ENCODE peak calls at places on chromosomes 13 and 19, in nine cellular contexts. W is heart right ventricle, Y is uterus, F is GM23338, G is cardiac muscle cell, X is ovary, L is right lobe of liver, I is H9, U is left ventricle myocardium inferior. R is an unnamed sample.

GRCh38 chr19:1774999-1775772 is 21.9 kb downstream of the ONECUT3 start:
- DNase-seq in L (no peak), G (no peak), F (peak), W (no peak), U (no peak), I (peak), X (no peak), Y (no peak), R (no peak)

GRCh38 chr19:48918801-48919247 is 14.7 kb upstream of the DHDH start:
- DNase-seq in Y (no peak), X (no peak), U (no peak), I (peak), F (peak), W (no peak), G (peak), L (no peak), R (no peak)

GRCh38 chr19:2047449-2048103 is 3.5 kb downstream of the MKNK2 start:
- DNase-seq in X (peak), F (no peak), I (peak), W (peak), Y (no peak), L (peak), U (no peak), G (no peak), R (no peak)

GRCh38 chr13:65926750-65927171 is 1303.4 kb downstream of the PCDH9 start:
- DNase-seq in F (peak), Y (no peak), G (peak), W (peak), U (peak), I (peak), X (no peak), L (no peak), R (no peak)

GRCh38 chr19:18090545-18091216 is 3.9 kb upstream of the IL12RB1 start:
- DNase-seq in X (no peak), I (no peak), Y (no peak), L (no peak), F (no peak), U (no peak), G (no peak), W (no peak), R (no peak)

GRCh38 chr13:87459419-87459818 is 211.8 kb upstream of the SLITRK5 start:
- DNase-seq in F (no peak), I (no peak), W (no peak), X (no peak), Y (no peak), G (no peak), L (no peak), U (no peak), R (no peak)

GRCh38 chr19:5138606-5139594 is 170.0 kb downstream of the KDM4B start:
- DNase-seq in F (no peak), I (no peak), Y (no peak), W (peak), U (no peak), G (no peak), L (no peak), X (no peak), R (no peak)

GRCh38 chr19:40578442-40578908 is 1.8 kb downstream of the SHKBP1 start:
- DNase-seq in X (no peak), U (no peak), F (peak), L (no peak), Y (no peak), I (peak), G (no peak), W (no peak), R (no peak)

GRCh38 chr13:75393839-75394238 is 88.1 kb downstream of the TBC1D4 start:
- DNase-seq in I (no peak), L (no peak), X (no peak), G (no peak), F (no peak), U (no peak), W (no peak), Y (no peak), R (no peak)

DNA sequence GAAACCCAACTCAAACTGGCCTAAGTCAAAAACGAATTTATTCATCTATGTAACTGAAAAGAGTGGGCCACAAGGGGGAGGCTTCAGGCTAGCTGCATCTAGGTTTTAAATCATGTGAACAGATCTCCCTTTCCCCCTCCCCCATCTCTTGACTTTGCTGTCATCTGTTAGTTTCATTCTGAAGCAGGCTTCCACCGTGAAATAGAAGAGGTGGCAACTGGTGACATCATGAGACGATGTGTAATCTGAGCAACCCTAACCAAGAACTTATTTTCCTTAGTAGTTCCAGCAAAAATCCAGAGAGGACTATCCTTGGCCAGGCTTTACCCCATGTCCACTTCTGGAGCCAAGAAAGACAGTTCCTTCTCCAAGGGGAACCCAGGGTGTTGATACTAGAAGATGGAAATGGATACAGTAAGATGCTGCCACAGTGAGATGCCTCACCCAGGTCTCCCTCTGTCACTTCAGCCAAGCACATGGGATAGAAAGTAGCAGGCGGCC is 9.4 kb downstream of the SAMD4B start:
- DNase-seq in X (no peak), W (no peak), I (no peak), F (no peak), G (no peak), U (no peak), Y (no peak), L (no peak), R (no peak)
- TF ChIP-seq CTCF in X (no peak), W (no peak), I (no peak), F (no peak), G (no peak), U (no peak), Y (no peak), L (no peak), R (no peak)

DNA sequence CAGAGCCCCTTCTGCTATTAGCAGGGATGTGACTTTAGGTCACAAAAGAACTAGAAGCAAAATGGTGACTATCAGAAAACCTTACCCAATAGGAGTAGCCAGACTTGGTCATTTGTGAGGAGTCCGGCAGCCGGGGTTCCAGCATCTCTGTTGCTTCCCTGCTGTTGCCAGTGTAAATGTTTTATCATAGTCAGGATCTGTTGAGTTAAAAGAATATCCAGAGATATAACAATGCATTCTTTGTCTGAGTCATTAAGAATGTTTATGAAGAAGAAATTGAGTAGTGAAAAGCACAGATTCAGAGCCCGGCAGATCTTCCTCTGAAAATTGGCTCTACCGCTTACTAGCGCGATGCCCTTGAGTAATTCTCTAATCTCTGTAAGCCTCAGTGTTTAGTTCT is 84.2 kb downstream of the COL4A2 start:
- DNase-seq in L (no peak), W (no peak), U (no peak), Y (no peak), I (no peak), X (no peak), F (no peak), G (no peak), R (no peak)
- H3K27ac ChIP-seq in L (no peak), W (peak), U (peak), Y (peak), I (no peak), X (no peak), F (no peak), G (no peak), R (peak)

DNA sequence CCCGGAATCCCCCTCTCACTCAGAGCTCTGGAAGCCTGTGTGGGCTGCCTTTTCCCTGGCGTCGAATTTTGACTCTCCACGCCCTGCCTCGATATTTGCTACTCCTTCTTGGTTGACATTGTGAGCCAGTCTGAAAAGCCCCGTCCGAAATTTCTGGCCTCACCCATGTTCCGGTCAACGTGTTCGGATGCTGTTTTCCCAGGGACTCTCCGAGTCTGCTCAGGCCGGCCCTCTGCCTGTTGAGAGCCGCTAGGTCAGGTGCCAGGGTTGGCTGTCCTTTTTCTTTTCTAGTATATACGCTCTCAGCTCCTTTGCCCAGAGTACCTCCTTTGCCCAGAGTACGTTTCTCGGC is 6.8 kb upstream of the DGKH start:
- DNase-seq in Y (peak), F (peak), W (peak), U (peak), L (peak), I (peak), G (peak), X (peak), R (peak)
- TF ChIP-seq CTCF in Y (peak), F (peak), W (peak), U (peak), L (peak), I (peak), G (peak), X (peak), R (no peak)

DNA sequence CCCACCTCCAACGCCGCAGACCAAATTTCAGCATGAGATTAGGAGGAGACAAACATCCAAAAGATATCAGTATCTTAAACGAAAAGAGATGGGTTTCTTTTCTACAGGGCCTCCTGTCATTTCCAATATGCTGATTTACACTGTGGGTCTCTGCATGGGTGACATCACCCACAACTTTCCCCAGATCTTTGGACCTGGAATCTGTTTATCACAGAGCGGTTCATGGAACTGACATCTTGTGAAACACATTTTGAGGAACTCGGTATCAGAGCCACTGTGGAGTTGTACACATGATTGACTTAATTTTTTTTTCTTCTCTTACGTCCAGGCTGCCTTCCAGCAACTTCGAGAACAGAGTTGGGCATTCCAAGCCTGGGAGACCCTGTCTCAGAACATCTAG is 80.3 kb upstream of the SERP2 start:
- DNase-seq in I (no peak), X (no peak), G (no peak), W (no peak), Y (no peak), L (no peak), U (no peak), F (no peak), R (no peak)
- H3K27ac ChIP-seq in I (no peak), X (no peak), G (no peak), W (peak), Y (peak), L (no peak), U (peak), F (no peak), R (peak)

DNA sequence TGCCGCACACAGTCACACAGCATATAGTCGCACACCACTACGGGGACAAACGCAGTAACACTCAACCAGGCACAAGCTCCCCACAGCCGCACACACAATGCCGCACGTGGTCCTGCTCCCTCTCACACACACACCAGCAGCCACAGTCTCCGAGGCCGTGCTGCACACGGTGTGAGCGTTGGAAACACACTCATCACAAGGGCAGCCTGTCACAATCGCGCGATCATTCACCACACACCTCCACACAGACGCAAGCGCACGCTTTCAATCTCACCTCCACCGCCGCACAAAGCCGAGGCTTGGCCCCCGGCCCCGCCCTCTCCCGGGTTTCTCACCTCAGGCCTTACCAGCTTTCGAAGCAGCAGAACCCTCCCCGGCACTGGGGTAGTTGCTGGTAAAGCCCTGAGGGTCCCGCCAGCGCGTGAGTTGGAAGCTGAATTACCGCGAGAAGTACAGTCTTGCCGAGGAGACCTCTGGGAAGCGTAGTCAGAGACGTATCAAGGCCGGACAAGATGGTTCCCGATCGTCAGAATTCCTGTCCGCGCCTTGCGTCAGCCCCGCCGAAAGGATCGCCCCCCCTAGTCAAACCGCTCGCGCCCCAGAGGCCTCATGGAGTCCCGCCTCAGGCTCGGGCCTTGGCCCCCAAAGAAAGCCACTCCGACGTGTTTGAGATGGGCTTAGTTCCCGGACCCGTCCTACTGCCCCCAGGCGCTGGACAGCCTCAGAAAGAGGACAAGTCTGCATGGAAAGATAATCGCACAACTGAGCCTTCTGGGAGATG is at the start of gene ZNF566:
- DNase-seq in Y (peak), G (peak), X (peak), U (peak), I (peak), L (peak), W (peak), F (peak), R (peak)
- TF ChIP-seq CTCF in Y (no peak), G (no peak), X (no peak), U (no peak), I (no peak), L (peak), W (no peak), F (no peak), R (no peak)

GRCh38 chr19:8148410-8149231 is 771 bp downstream of the FBN3 start:
- DNase-seq in G (peak), W (no peak), L (no peak), I (peak), U (no peak), Y (no peak), F (peak), X (no peak), R (no peak)
- H3K27ac ChIP-seq in G (no peak), W (no peak), L (no peak), I (no peak), U (no peak), Y (no peak), F (peak), X (no peak), R (no peak)

GRCh38 chr13:29310806-29311205 is 284.7 kb downstream of the SLC7A1 start:
- DNase-seq in W (no peak), X (no peak), F (no peak), U (no peak), Y (no peak), I (no peak), G (no peak), L (no peak), R (no peak)
- TF ChIP-seq CTCF in W (no peak), X (no peak), F (no peak), U (no peak), Y (no peak), I (no peak), G (no peak), L (no peak), R (no peak)

R was measured in right atrium auricular region.